ENCODE peak calls at places on chromosome 15, in four cellular contexts. F, K, R and Y are unnamed samples.

GRCh38 chr15:100873029-100873677 is 6.5 kb upstream of the ALDH1A3 start:
- DNase-seq in F (peak), R (peak), K (peak), Y (no peak)

GRCh38 chr15:45221967-45222366 is 30.1 kb upstream of the SLC28A2 start:
- DNase-seq in R (no peak), K (no peak), F (no peak), Y (no peak)

GRCh38 chr15:39588531-39589192 is 7.8 kb downstream of the THBS1 start:
- DNase-seq in R (no peak), K (no peak), F (peak), Y (no peak)

GRCh38 chr15:101451192-101451799 is 38.2 kb downstream of the PCSK6 start:
- DNase-seq in R (no peak), F (peak), K (peak), Y (no peak)

GRCh38 chr15:60035344-60035743 is 31.2 kb downstream of the FOXB1 start:
- DNase-seq in K (no peak), F (no peak), R (no peak), Y (no peak)

GRCh38 chr15:61524091-61524490 is 295.0 kb upstream of the RORA start:
- DNase-seq in F (no peak), R (no peak), K (no peak), Y (no peak)

GRCh38 chr15:93515256-93516044 is 426.4 kb upstream of the RGMA start:
- DNase-seq in K (no peak), F (no peak), R (no peak), Y (no peak)

GRCh38 chr15:56967336-56967735 is 48.9 kb downstream of the TCF12 start:
- DNase-seq in F (no peak), R (no peak), K (no peak), Y (no peak)

GRCh38 chr15:31435256-31435781 is 108.7 kb downstream of the KLF13 start:
- DNase-seq in F (peak), K (no peak), R (no peak), Y (peak)

GRCh38 chr15:38021259-38021658 is 86.8 kb downstream of the TMCO5A start:
- DNase-seq in R (no peak), F (no peak), K (no peak), Y (no peak)

GRCh38 chr15:93233710-93234109 is 144.7 kb upstream of the RGMA start:
- DNase-seq in R (no peak), K (no peak), F (no peak), Y (no peak)

GRCh38 chr15:31482122-31482922 is 155.7 kb downstream of the KLF13 start:
- DNase-seq in K (no peak), R (no peak), F (no peak), Y (no peak)

GRCh38 chr15:89847101-89847500 is 32.4 kb upstream of the ANPEP start:
- DNase-seq in F (no peak), K (no peak), R (no peak), Y (no peak)

GRCh38 chr15:62362608-62363007 is 197.5 kb upstream of the C2CD4B start:
- DNase-seq in F (peak), K (no peak), R (no peak), Y (no peak)

GRCh38 chr15:41866263-41866703 is 27.6 kb downstream of the SPTBN5 start:
- DNase-seq in F (no peak), K (no peak), R (no peak), Y (no peak)

GRCh38 chr15:90040618-90041017 is 39.5 kb downstream of the ZNF710 start:
- DNase-seq in F (no peak), R (no peak), K (no peak), Y (no peak)

GRCh38 chr15:65323071-65323511 is 18.6 kb downstream of the RNU5B-1 start:
- DNase-seq in F (peak), R (no peak), K (peak), Y (no peak)

GRCh38 chr15:100001405-100001804 is 268.2 kb upstream of the LYSMD4 start:
- DNase-seq in R (no peak), K (no peak), F (no peak), Y (no peak)

GRCh38 chr15:49468440-49468839 is 45.4 kb downstream of the FGF7 start:
- DNase-seq in R (no peak), K (no peak), F (peak), Y (no peak)

GRCh38 chr15:68900032-68900431 is 30.3 kb upstream of the SPESP1 start:
- DNase-seq in R (no peak), K (no peak), F (no peak), Y (no peak)

GRCh38 chr15:85748729-85749128 is 46.0 kb downstream of the KLHL25 start:
- DNase-seq in R (no peak), F (no peak), K (no peak), Y (no peak)

GRCh38 chr15:49864251-49864650 is 243.4 kb downstream of the DTWD1 start:
- DNase-seq in F (no peak), R (no peak), K (no peak), Y (no peak)

GRCh38 chr15:99452728-99453643 is 112.8 kb upstream of the MEF2A start:
- DNase-seq in R (no peak), F (peak), K (peak), Y (peak)

GRCh38 chr15:51621917-51622268 is 678 bp downstream of the DMXL2 start:
- DNase-seq in R (no peak), K (peak), F (peak), Y (peak)

DNA sequence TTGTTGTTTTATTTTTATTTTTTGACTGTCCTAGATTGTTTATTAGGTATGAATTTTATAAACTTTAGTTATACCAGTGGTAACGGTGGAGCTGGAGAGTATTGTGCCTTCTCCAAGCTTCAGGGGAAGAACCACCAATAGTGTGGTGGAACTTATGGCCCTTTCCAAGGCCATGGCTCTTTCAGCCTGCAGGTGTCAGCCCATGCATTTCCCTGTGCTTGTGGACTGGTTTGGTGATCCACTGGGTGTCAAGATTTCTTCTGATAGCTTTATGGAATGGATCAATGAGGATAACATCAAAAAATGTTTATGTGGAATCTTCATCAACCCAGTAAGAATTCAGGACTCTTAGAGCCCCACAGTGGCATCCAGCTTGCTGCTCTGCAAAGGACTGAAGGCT is 19.2 kb upstream of the SCAMP5 start:
- DNase-seq in F (no peak), K (no peak), R (no peak), Y (no peak)
- TF ChIP-seq CTCF in F (no peak), K (no peak), R (no peak), Y (no peak)

DNA sequence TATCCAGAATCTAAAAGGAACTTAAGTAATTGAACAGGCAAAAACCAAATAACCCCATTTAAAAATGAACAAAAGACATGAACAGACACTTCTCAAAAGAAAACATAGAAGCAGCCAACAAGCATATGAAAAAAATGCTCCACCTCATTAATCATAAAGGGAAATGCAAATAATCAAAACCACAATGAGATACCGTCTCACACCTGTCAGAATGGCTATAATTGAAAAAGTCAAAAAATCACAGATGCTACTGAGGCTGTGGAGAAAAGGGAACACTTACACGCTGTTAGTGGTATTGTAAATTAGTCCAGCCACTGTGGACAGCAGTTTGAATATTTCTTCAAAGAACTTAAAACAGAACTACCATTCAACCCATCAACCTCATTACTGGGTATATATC is 220.7 kb downstream of the MEX3B start:
- DNase-seq in K (no peak), R (no peak), F (no peak), Y (no peak)
- TF ChIP-seq CTCF in K (no peak), R (no peak), F (no peak), Y (no peak)

GRCh38 chr15:33157636-33158035 is 36.9 kb downstream of the FMN1 start:
- DNase-seq in K (no peak), R (no peak), F (no peak), Y (no peak)

GRCh38 chr15:33158359-33158758 is 36.2 kb downstream of the FMN1 start:
- DNase-seq in K (no peak), F (no peak), R (no peak), Y (no peak)

GRCh38 chr15:33160581-33161165 is 33.8 kb downstream of the FMN1 start:
- DNase-seq in K (no peak), F (peak), R (no peak), Y (no peak)

GRCh38 chr15:33161209-33161608 is 33.3 kb downstream of the FMN1 start:
- DNase-seq in K (no peak), F (no peak), R (no peak), Y (no peak)

GRCh38 chr15:33160054-33160453 is 34.5 kb downstream of the FMN1 start:
- DNase-seq in F (no peak), R (no peak), K (no peak), Y (no peak)
- TF ChIP-seq CTCF in F (no peak), R (no peak), K (no peak), Y (no peak)

GRCh38 chr15:77456746-77457618 is 36.3 kb downstream of the HMG20A start:
- DNase-seq in F (peak), K (no peak), R (no peak), Y (no peak)

GRCh38 chr15:77457619-77458265 is 37.1 kb downstream of the HMG20A start:
- DNase-seq in R (no peak), K (no peak), F (peak), Y (no peak)

GRCh38 chr15:77464129-77464865 is 43.6 kb downstream of the HMG20A start:
- DNase-seq in K (no peak), F (no peak), R (no peak), Y (no peak)

GRCh38 chr15:77466521-77466920 is 45.8 kb downstream of the HMG20A start:
- DNase-seq in F (no peak), K (no peak), R (no peak), Y (no peak)

GRCh38 chr15:77461486-77461885 is 40.8 kb downstream of the HMG20A start:
- DNase-seq in R (no peak), F (no peak), K (no peak), Y (no peak)
- TF ChIP-seq CTCF in R (no peak), F (no peak), K (no peak), Y (no peak)

DNA sequence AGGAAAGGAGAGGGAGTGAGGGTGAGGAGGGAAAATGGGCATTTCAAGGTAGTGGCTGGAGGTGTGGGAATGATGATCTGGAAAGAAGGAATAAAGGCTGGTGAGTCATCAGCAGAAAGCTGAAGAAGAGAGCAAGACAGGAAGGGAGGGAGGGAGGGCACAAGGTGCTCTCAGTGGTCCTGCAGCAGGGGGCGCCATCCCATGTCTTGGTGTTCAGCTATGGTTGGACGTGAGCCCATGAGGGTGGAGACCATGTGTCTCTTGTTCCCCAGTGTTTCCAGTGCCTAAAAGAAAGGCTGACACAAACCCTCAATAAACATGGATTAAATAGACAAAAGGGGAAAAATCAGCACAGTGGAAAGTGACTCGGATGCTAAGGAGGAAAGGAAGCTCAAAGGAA is 228.5 kb downstream of the NTRK3 start:
- DNase-seq in K (no peak), F (no peak), R (no peak), Y (no peak)
- TF ChIP-seq CTCF in K (no peak), F (no peak), R (peak), Y (no peak)

GRCh38 chr15:28191832-28192231 is 92.7 kb upstream of the OCA2 start:
- DNase-seq in R (peak), F (peak), K (no peak), Y (no peak)
- TF ChIP-seq CTCF in R (peak), F (peak), K (no peak), Y (no peak)

GRCh38 chr15:83498374-83498773 is 51.2 kb downstream of the SH3GL3 start:
- DNase-seq in R (no peak), K (no peak), F (no peak), Y (no peak)

GRCh38 chr15:83503595-83504364 is 56.6 kb downstream of the SH3GL3 start:
- DNase-seq in R (no peak), K (no peak), F (no peak), Y (no peak)

GRCh38 chr15:83499476-83499875 is 52.3 kb downstream of the SH3GL3 start:
- DNase-seq in R (no peak), F (no peak), K (no peak), Y (no peak)

GRCh38 chr15:83504365-83504764 is 57.2 kb downstream of the SH3GL3 start:
- DNase-seq in F (no peak), K (no peak), R (no peak), Y (no peak)

GRCh38 chr15:83498801-83499200 is 51.7 kb downstream of the SH3GL3 start:
- DNase-seq in F (no peak), K (no peak), R (no peak), Y (no peak)
- TF ChIP-seq CTCF in F (no peak), K (no peak), R (no peak), Y (no peak)

DNA sequence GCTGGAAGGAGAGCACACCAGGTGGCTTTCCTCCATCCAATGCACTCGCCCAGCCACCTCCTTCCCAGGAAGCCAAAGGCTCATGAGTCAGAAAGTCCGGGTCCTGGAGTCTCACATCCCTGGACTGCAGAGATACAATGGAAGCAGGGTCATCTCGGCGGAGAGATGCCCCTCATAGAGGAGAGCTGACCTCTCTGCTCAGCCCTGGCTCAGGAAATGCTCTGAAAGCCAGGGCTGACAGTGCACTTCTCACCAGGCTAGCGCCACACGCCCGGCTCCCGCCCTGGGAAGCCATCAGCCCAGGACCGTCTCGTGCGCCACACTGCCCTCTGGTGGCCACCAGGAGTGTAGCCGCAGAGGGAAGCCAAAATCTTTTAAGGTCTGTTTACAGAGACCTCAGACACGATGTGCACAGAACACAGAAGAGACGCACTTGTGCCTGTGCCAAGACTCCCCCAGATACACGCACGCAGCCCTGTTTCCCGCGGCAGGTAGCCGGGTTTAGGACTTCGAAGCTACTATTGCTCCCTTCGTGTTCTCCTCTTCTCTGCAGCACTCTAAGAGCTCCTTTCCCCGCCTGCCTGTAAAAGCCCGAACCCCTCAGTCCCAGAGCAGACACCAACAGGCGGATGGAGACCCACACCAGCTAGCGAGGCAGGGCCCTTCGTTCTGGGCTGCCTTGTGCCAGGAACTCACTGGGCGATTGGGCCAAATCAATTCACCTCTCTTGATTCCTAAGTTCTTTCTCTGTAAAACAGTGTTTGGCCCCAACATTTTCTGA is 9.7 kb downstream of the NTRK3 start:
- DNase-seq in F (peak), K (peak), R (no peak), Y (peak)
- TF ChIP-seq CTCF in F (peak), K (peak), R (peak), Y (peak)

GRCh38 chr15:83436513-83437158 is 10.5 kb upstream of the SH3GL3 start:
- DNase-seq in R (peak), F (peak), K (no peak), Y (no peak)
- TF ChIP-seq CTCF in R (peak), F (peak), K (no peak), Y (no peak)